ENCODE peak calls at places on chromosomes 7 and 10, in five cellular contexts. One of them, this sample, is unnamed.
A peak's percentile ranks its signal among the peaks of the same experiment; 100 is the strongest.

GRCh38 chr10:31261502-31262311 is 57.3 kb upstream of the ZEB1 start:
- DNase-seq in SK-N-SH: no peak
- DNase-seq in HepG2: no peak
- DNase-seq in GM12878: no peak
- DNase-seq in K562: no peak
- DNase-seq in this sample: no peak

GRCh38 chr7:155261031-155261985 is 36.4 kb upstream of the INSIG1 start:
- DNase-seq in SK-N-SH: no peak
- DNase-seq in HepG2: no peak
- DNase-seq in GM12878: no peak
- DNase-seq in K562: no peak
- DNase-seq in this sample: no peak

GRCh38 chr10:79137826-79138225 is 69.1 kb downstream of the ZMIZ1 start:
- DNase-seq in SK-N-SH: no peak
- DNase-seq in HepG2: no peak
- DNase-seq in GM12878: peak; percentile 26
- DNase-seq in K562: no peak
- DNase-seq in this sample: no peak

GRCh38 chr7:24907311-24907886 is 72.6 kb downstream of the OSBPL3 start:
- DNase-seq in SK-N-SH: no peak
- DNase-seq in HepG2: no peak
- DNase-seq in GM12878: peak; percentile 44
- DNase-seq in K562: peak; percentile 56
- DNase-seq in this sample: no peak

GRCh38 chr10:75904499-75905283 is 473.3 kb downstream of the LRMDA start:
- DNase-seq in SK-N-SH: peak; percentile 24
- DNase-seq in HepG2: no peak
- DNase-seq in GM12878: no peak
- DNase-seq in K562: no peak
- DNase-seq in this sample: peak; percentile 17

GRCh38 chr7:46776790-46777189 is 805.1 kb downstream of the TNS3 start:
- DNase-seq in SK-N-SH: no peak
- DNase-seq in HepG2: no peak
- DNase-seq in GM12878: no peak
- DNase-seq in K562: no peak
- DNase-seq in this sample: no peak

GRCh38 chr7:99092064-99092720 is 51.7 kb downstream of the SMURF1 start:
- DNase-seq in SK-N-SH: no peak
- DNase-seq in HepG2: peak; percentile 86
- DNase-seq in GM12878: no peak
- DNase-seq in K562: no peak
- DNase-seq in this sample: no peak

GRCh38 chr7:149787428-149788299 is 14.3 kb upstream of the ZNF467 start:
- DNase-seq in SK-N-SH: peak; percentile 82
- DNase-seq in HepG2: no peak
- DNase-seq in GM12878: no peak
- DNase-seq in K562: peak; percentile 88
- DNase-seq in this sample: peak; percentile 77

GRCh38 chr10:581776-582330 is 107.6 kb downstream of the DIP2C start:
- DNase-seq in SK-N-SH: no peak
- DNase-seq in HepG2: no peak
- DNase-seq in GM12878: no peak
- DNase-seq in K562: no peak
- DNase-seq in this sample: no peak

GRCh38 chr10:72089618-72090017 is 1.3 kb upstream of the SPOCK2 start:
- DNase-seq in SK-N-SH: no peak
- DNase-seq in HepG2: no peak
- DNase-seq in GM12878: no peak
- DNase-seq in K562: no peak
- DNase-seq in this sample: no peak

GRCh38 chr10:48598243-48598935 is 6.5 kb downstream of the ARHGAP22 start:
- DNase-seq in SK-N-SH: no peak
- DNase-seq in HepG2: no peak
- DNase-seq in GM12878: no peak
- DNase-seq in K562: no peak
- DNase-seq in this sample: no peak

GRCh38 chr10:30701471-30702173 is 72.1 kb upstream of the LYZL2 start:
- DNase-seq in SK-N-SH: peak; percentile 48
- DNase-seq in HepG2: no peak
- DNase-seq in GM12878: peak; percentile 87
- DNase-seq in K562: no peak
- DNase-seq in this sample: no peak

GRCh38 chr10:29158066-29158465 is 130.8 kb upstream of the LYZL1 start:
- DNase-seq in SK-N-SH: no peak
- DNase-seq in HepG2: no peak
- DNase-seq in GM12878: no peak
- DNase-seq in K562: no peak
- DNase-seq in this sample: no peak

GRCh38 chr10:42988069-42988468 is 88.8 kb upstream of the RET start:
- DNase-seq in SK-N-SH: peak; percentile 13
- DNase-seq in HepG2: no peak
- DNase-seq in GM12878: no peak
- DNase-seq in K562: no peak
- DNase-seq in this sample: no peak

GRCh38 chr7:4361774-4362173 is 320.3 kb upstream of the FOXK1 start:
- DNase-seq in SK-N-SH: no peak
- DNase-seq in HepG2: peak; percentile 7
- DNase-seq in GM12878: no peak
- DNase-seq in K562: no peak
- DNase-seq in this sample: peak; percentile 24

GRCh38 chr7:158432369-158433270 is 155.0 kb downstream of the PTPRN2 start:
- DNase-seq in SK-N-SH: peak; percentile 35
- DNase-seq in HepG2: peak; percentile 95
- DNase-seq in GM12878: no peak
- DNase-seq in K562: no peak
- DNase-seq in this sample: no peak

GRCh38 chr10:129968937-129969527 is 5.0 kb upstream of the EBF3 start:
- DNase-seq in SK-N-SH: peak; percentile 89
- DNase-seq in HepG2: peak; percentile 9
- DNase-seq in GM12878: no peak
- DNase-seq in K562: no peak
- DNase-seq in this sample: peak; percentile 86

GRCh38 chr10:117678106-117678505 is 135.6 kb downstream of the EMX2 start:
- DNase-seq in SK-N-SH: no peak
- DNase-seq in HepG2: no peak
- DNase-seq in GM12878: no peak
- DNase-seq in K562: no peak
- DNase-seq in this sample: no peak

GRCh38 chr7:138186951-138187351 is 110.7 kb downstream of the AKR1D1 start:
- DNase-seq in SK-N-SH: no peak
- DNase-seq in HepG2: no peak
- DNase-seq in GM12878: no peak
- DNase-seq in K562: no peak
- DNase-seq in this sample: no peak

GRCh38 chr10:91681361-91682276 is 48.7 kb upstream of the PPP1R3C start:
- DNase-seq in SK-N-SH: peak; percentile 45
- DNase-seq in HepG2: no peak
- DNase-seq in GM12878: no peak
- DNase-seq in K562: no peak
- DNase-seq in this sample: no peak

GRCh38 chr7:140631602-140632001 is 9.0 kb downstream of the DENND2A start:
- DNase-seq in SK-N-SH: no peak
- DNase-seq in HepG2: no peak
- DNase-seq in GM12878: no peak
- DNase-seq in K562: no peak
- DNase-seq in this sample: no peak

GRCh38 chr7:112080974-112081373 is 125.2 kb downstream of the DOCK4 start:
- DNase-seq in SK-N-SH: no peak
- DNase-seq in HepG2: no peak
- DNase-seq in GM12878: peak; percentile 64
- DNase-seq in K562: no peak
- DNase-seq in this sample: no peak
- TF ChIP-seq FOXM1 in SK-N-SH: no peak
- TF ChIP-seq FOXM1 in HepG2: no peak
- TF ChIP-seq FOXM1 in GM12878: no peak
- TF ChIP-seq FOXM1 in K562: no peak
- TF ChIP-seq FOXM1 in this sample: no peak

GRCh38 chr10:74380780-74381179 is 229.8 kb downstream of the ADK start:
- DNase-seq in SK-N-SH: no peak
- DNase-seq in HepG2: no peak
- DNase-seq in GM12878: no peak
- DNase-seq in K562: no peak
- DNase-seq in this sample: no peak
- TF ChIP-seq FOXM1 in SK-N-SH: no peak
- TF ChIP-seq FOXM1 in HepG2: no peak
- TF ChIP-seq FOXM1 in GM12878: no peak
- TF ChIP-seq FOXM1 in K562: no peak
- TF ChIP-seq FOXM1 in this sample: no peak

GRCh38 chr7:14191686-14192098 is 202.2 kb upstream of the ETV1 start:
- DNase-seq in SK-N-SH: no peak
- DNase-seq in HepG2: no peak
- DNase-seq in GM12878: no peak
- DNase-seq in K562: no peak
- DNase-seq in this sample: no peak
- TF ChIP-seq FOXM1 in SK-N-SH: no peak
- TF ChIP-seq FOXM1 in HepG2: no peak
- TF ChIP-seq FOXM1 in GM12878: no peak
- TF ChIP-seq FOXM1 in K562: no peak
- TF ChIP-seq FOXM1 in this sample: no peak

DNA sequence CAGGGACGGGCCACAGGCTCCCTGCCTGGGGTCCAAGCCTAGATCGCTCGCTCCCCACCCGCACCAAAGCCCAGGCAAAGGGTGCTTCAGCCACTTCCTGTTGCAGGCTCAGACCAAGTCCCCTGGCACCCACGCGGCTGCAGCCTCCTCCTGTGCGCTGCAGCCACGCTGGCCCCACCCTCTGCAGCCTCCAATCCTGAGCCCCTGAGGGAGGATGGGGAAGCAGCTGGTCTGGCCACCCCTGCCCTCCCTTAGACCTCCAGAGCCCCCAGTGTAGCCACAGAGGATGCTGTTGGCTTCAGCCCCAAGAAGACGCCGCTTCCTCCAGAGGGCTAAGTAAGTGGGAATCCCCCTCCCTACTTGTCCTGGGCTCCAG is 9.3 kb downstream of the LIMK1 start:
- DNase-seq in SK-N-SH: peak; percentile 87
- DNase-seq in HepG2: no peak
- DNase-seq in GM12878: peak; percentile 60
- DNase-seq in K562: no peak
- DNase-seq in this sample: no peak
- TF ChIP-seq FOXM1 in SK-N-SH: no peak
- TF ChIP-seq FOXM1 in HepG2: no peak
- TF ChIP-seq FOXM1 in GM12878: no peak
- TF ChIP-seq FOXM1 in K562: no peak
- TF ChIP-seq FOXM1 in this sample: no peak

GRCh38 chr7:104230606-104231005 is 22.8 kb upstream of the ORC5 start:
- DNase-seq in SK-N-SH: peak; percentile 15
- DNase-seq in HepG2: no peak
- DNase-seq in GM12878: no peak
- DNase-seq in K562: no peak
- DNase-seq in this sample: no peak

GRCh38 chr7:104231054-104232046 is 23.5 kb upstream of the ORC5 start:
- DNase-seq in SK-N-SH: peak; percentile 79
- DNase-seq in HepG2: peak; percentile 47
- DNase-seq in GM12878: no peak
- DNase-seq in K562: peak; percentile 73
- DNase-seq in this sample: peak; percentile 71

GRCh38 chr7:104228442-104228841 is 20.6 kb upstream of the ORC5 start:
- DNase-seq in SK-N-SH: no peak
- DNase-seq in HepG2: no peak
- DNase-seq in GM12878: no peak
- DNase-seq in K562: no peak
- DNase-seq in this sample: no peak

DNA sequence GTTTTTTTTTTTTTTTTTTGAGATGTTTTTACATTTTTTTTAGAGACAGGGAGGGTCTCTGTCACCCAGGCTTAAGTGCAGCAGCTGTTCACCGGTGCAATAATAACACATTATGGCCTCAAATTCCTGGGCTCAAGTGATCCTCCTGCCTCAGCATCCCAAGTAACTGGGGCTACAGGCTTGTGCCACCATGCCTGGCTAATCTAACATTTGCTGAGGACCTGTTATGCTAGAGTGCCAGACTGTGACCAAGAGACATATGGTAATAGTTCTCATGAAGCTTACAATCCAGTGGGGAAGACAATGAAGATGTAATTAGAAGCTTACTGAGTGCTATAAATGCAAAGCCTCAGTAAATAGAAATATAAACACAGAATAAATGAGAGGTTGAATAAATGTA is 17.6 kb upstream of the ORC5 start:
- DNase-seq in SK-N-SH: no peak
- DNase-seq in HepG2: no peak
- DNase-seq in GM12878: no peak
- DNase-seq in K562: no peak
- DNase-seq in this sample: no peak
- TF ChIP-seq FOXM1 in SK-N-SH: no peak
- TF ChIP-seq FOXM1 in HepG2: no peak
- TF ChIP-seq FOXM1 in GM12878: no peak
- TF ChIP-seq FOXM1 in K562: no peak
- TF ChIP-seq FOXM1 in this sample: no peak

This sample was measured in HEK293T.